ENCODE peak calls at places on chromosome 15, in seven cellular contexts. N is tibial artery, L is spleen, P is astrocyte, Q is psoas muscle, S is heart left ventricle, J is HCT116. Z is an unnamed sample.

GRCh38 chr15:70192490-70192889 is 94.8 kb upstream of the TLE3 start:
- DNase-seq in P (no peak), S (no peak), L (no peak), N (no peak), Q (no peak), J (no peak), Z (no peak)

GRCh38 chr15:92883643-92884458 is 16.3 kb upstream of the CHD2 start:
- DNase-seq in N (no peak), L (no peak), S (no peak), Q (no peak), P (peak; percentile 58), J (no peak), Z (peak; percentile 26)

GRCh38 chr15:40793216-40793989 is 13.5 kb upstream of the ZFYVE19 start:
- DNase-seq in Q (peak; percentile 58), S (no peak), P (peak; percentile 94), J (peak; percentile 92), N (no peak), L (no peak), Z (peak; percentile 98)

GRCh38 chr15:100859970-100860828 is 19.4 kb upstream of the ALDH1A3 start:
- DNase-seq in J (no peak), S (no peak), P (no peak), Q (no peak), N (no peak), L (no peak), Z (no peak)

GRCh38 chr15:48332642-48333034 is 1.4 kb downstream of the DUT start:
- DNase-seq in N (no peak), S (no peak), L (no peak), Q (no peak), P (no peak), J (no peak), Z (no peak)

GRCh38 chr15:33086500-33087141 is 107.9 kb downstream of the FMN1 start:
- DNase-seq in P (peak; percentile 60), J (peak; percentile 42), N (no peak), L (no peak), S (no peak), Q (no peak), Z (peak; percentile 74)

GRCh38 chr15:94924057-94924456 is 692.7 kb downstream of the MCTP2 start:
- DNase-seq in Q (no peak), P (no peak), S (no peak), N (peak; percentile 79), L (no peak), J (no peak), Z (no peak)

GRCh38 chr15:92869263-92869940 is 30.7 kb upstream of the CHD2 start:
- DNase-seq in Q (no peak), J (no peak), P (peak; percentile 43), N (no peak), L (no peak), S (no peak), Z (peak; percentile 76)

GRCh38 chr15:99732711-99733267 is 448 bp downstream of the LYSMD4 start:
- DNase-seq in J (no peak), L (peak; percentile 91), N (no peak), S (no peak), P (no peak), Q (peak; percentile 68), Z (no peak)

GRCh38 chr15:43285609-43286037 is 18.9 kb upstream of the TGM5 start:
- DNase-seq in P (peak; percentile 28), L (no peak), S (no peak), N (no peak), J (peak; percentile 56), Q (no peak), Z (peak; percentile 63)

GRCh38 chr15:25783607-25784131 is 79.5 kb downstream of the ATP10A start:
- DNase-seq in L (no peak), S (no peak), Q (no peak), P (no peak), N (no peak), J (no peak), Z (no peak)

GRCh38 chr15:57640935-57641682 is 49.4 kb downstream of the MYZAP start:
- DNase-seq in J (no peak), N (no peak), Q (no peak), L (no peak), P (peak; percentile 13), S (no peak), Z (peak; percentile 30)

GRCh38 chr15:60797444-60798040 is 318.6 kb upstream of the ICE2 start:
- DNase-seq in J (no peak), S (no peak), L (no peak), N (no peak), Q (no peak), P (peak; percentile 43), Z (no peak)

GRCh38 chr15:83379574-83379973 is 67.6 kb upstream of the SH3GL3 start:
- DNase-seq in S (no peak), N (no peak), L (no peak), P (no peak), J (peak; percentile 81), Q (no peak), Z (peak; percentile 86)

GRCh38 chr15:98164986-98165385 is 204.5 kb downstream of the ARRDC4 start:
- DNase-seq in S (no peak), N (no peak), L (no peak), J (no peak), Q (no peak), P (no peak), Z (no peak)
- H3K27me3 ChIP-seq in S (no peaks in the 10 kb centered on the region), N (no peaks in the 10 kb centered on the region), L (no peaks in the 10 kb centered on the region), J (no peaks in the 10 kb centered on the region), Q (no peaks in the 10 kb centered on the region), P (no peaks in the 10 kb centered on the region), Z (no peaks in the 10 kb centered on the region)

GRCh38 chr15:56019060-56019793 is 25.8 kb upstream of the NEDD4 start:
- DNase-seq in P (peak; percentile 10), L (no peak), J (no peak), N (no peak), Q (no peak), S (no peak), Z (peak; percentile 70)
- H3K4me3 ChIP-seq in P (no peak overlapping the region), L (no peak overlapping the region), J (peak overlapping the region; percentile 40), N (no peak overlapping the region), Q (no peak overlapping the region), S (no peak overlapping the region), Z (no peak overlapping the region)

GRCh38 chr15:67178569-67179210 is 75.8 kb downstream of the AAGAB start:
- DNase-seq in P (peak; percentile 99), S (no peak), L (no peak), N (peak; percentile 19), J (no peak), Q (no peak), Z (peak; percentile 79)
- TF ChIP-seq CTCF in P (no peak), S (no peak), L (no peak), N (no peak), J (no peak), Q (no peak), Z (no peak)

DNA sequence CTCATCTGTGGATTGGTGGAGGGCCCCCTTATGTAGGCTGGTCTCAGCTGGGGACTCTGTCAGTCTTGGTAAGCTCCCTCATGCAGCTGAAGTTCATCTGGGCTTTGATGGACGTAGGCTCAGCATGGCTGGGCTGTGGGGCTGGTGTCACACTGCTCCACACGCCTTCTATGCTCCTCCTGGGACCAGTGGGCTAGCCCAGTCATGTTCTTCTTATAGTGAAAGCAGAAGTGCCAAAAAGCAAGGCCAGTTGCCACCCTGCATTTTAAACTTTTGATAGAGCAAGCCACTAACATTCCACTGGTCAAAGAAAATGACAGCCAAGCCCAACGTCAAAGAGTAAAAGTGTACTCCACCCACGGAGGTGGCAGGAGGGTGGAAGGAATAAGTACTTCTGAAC is 165.5 kb downstream of the MEX3B start:
- DNase-seq in P (no peak), L (no peak), J (no peak), N (no peak), S (no peak), Q (no peak), Z (no peak)
- H3K27me3 ChIP-seq in P (no peaks in the 10 kb centered on the region), L (no peaks in the 10 kb centered on the region), J (peaks cover 1% of the 10 kb centered on the region), N (no peaks in the 10 kb centered on the region), S (no peaks in the 10 kb centered on the region), Q (no peaks in the 10 kb centered on the region), Z (no peaks in the 10 kb centered on the region)

GRCh38 chr15:64153480-64154367 is 2.2 kb downstream of the SNX22 start:
- DNase-seq in S (peak; percentile 89), P (peak; percentile 58), J (peak; percentile 57), L (peak; percentile 99), Q (peak; percentile 95), N (peak; percentile 91), Z (peak; percentile 64)
- H3K4me3 ChIP-seq in S (no peak overlapping the region), P (no peak overlapping the region), J (no peak overlapping the region), L (peak overlapping the region; percentile 58), Q (no peak overlapping the region), N (no peak overlapping the region), Z (no peak overlapping the region)

GRCh38 chr15:74976159-74976558 is 19.2 kb upstream of the SCAMP5 start:
- DNase-seq in N (no peak), J (no peak), Q (no peak), S (no peak), L (peak; percentile 22), P (no peak), Z (no peak)
- TF ChIP-seq CTCF in N (no peak), J (peak; percentile 30), Q (no peak), S (no peak), L (no peak), P (no peak), Z (no peak)

DNA sequence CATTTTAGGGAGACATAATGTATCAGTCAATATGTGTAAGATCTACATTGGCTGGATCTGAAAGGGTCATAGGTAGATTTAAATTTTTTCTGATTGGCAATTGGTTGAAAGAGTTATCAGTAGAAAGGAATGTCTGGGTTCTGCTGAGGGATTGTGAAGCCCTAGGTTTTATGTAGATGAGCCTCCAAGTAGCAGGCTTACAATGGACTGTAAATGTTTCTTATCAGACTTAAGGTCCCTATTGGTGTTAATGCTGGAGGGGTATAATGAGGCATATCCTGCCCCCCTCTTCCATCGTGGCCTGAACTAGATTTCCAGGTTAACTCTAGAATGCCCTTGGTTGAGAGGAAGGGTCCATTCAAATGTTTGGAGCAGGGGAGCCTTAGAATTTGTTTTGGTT is 61.8 kb upstream of the GCNT3 start:
- DNase-seq in J (no peak), N (no peak), P (no peak), Q (no peak), L (no peak), S (no peak), Z (no peak)
- H3K27me3 ChIP-seq in J (no peaks in the 10 kb centered on the region), N (no peaks in the 10 kb centered on the region), P (peaks cover 2% of the 10 kb centered on the region), Q (no peaks in the 10 kb centered on the region), L (no peaks in the 10 kb centered on the region), S (no peaks in the 10 kb centered on the region), Z (no peaks in the 10 kb centered on the region)

GRCh38 chr15:80247320-80247719 is 4.7 kb downstream of the CTXND1 start:
- DNase-seq in S (no peak), J (no peak), Q (no peak), N (no peak), P (no peak), L (no peak), Z (no peak)

GRCh38 chr15:80250614-80251504 is 1.2 kb downstream of the CTXND1 start:
- DNase-seq in N (no peak), J (no peak), Q (no peak), P (no peak), L (no peak), S (no peak), Z (no peak)

GRCh38 chr15:80252281-80252619 is 237 bp upstream of the CTXND1 start:
- DNase-seq in P (no peak), J (no peak), L (no peak), Q (no peak), N (no peak), S (no peak), Z (no peak)

GRCh38 chr15:80249973-80250372 is 2.0 kb downstream of the CTXND1 start:
- DNase-seq in N (no peak), L (no peak), S (no peak), J (no peak), P (no peak), Q (no peak), Z (no peak)

GRCh38 chr15:80251505-80252280 is at the start of gene CTXND1:
- DNase-seq in N (no peak), Q (no peak), S (no peak), J (no peak), P (no peak), L (no peak), Z (no peak)
- H3K4me3 ChIP-seq in N (peak within 1 kb of the TSS; percentile 37), Q (peak within 1 kb of the TSS; percentile 62), S (peak within 1 kb of the TSS; percentile 35), J (no peak within 1 kb of the TSS), P (peak within 1 kb of the TSS; percentile 28), L (peak within 1 kb of the TSS; percentile 35), Z (no peak within 1 kb of the TSS)